ENCODE peak calls at places on chromosomes 1 and 21, in eight cellular contexts. W is stomach, X is esophagus muscularis mucosa, K is ovary, N is tibial nerve, Y is sigmoid colon, S is K562, P is HepG2. B is an unnamed sample.

GRCh38 chr1:229879746-229880145 is 187.3 kb upstream of the GALNT2 start:
- DNase-seq in W (no peak), X (peak; percentile 70), K (no peak), N (no peak), Y (no peak), S (no peak), P (no peak), B (no peak)

GRCh38 chr1:1337793-1338147 is 6.7 kb downstream of the TAS1R3 start:
- DNase-seq in W (peak; percentile 72), X (no peak), K (no peak), N (no peak), Y (no peak), S (peak; percentile 56), P (no peak), B (peak; percentile 71)

GRCh38 chr1:171220551-171221175 is 27.6 kb upstream of the FMO1 start:
- DNase-seq in W (no peak), X (no peak), K (peak; percentile 21), N (no peak), Y (no peak), S (no peak), P (no peak), B (no peak)

GRCh38 chr1:88133991-88134390 is 550.1 kb upstream of the PKN2 start:
- DNase-seq in W (no peak), X (no peak), K (no peak), N (no peak), Y (no peak), S (no peak), P (no peak), B (no peak)

GRCh38 chr1:245858683-245859509 is 648.2 kb downstream of the SMYD3 start:
- DNase-seq in W (no peak), X (no peak), K (no peak), N (no peak), Y (no peak), S (no peak), P (no peak), B (no peak)

GRCh38 chr1:203899869-203900714 is 38.7 kb downstream of the SNRPE start:
- DNase-seq in W (no peak), X (no peak), K (no peak), N (no peak), Y (no peak), S (no peak), P (no peak), B (no peak)

GRCh38 chr1:38444770-38445442 is 398.3 kb upstream of the POU3F1 start:
- DNase-seq in W (no peak), X (peak; percentile 89), K (no peak), N (no peak), Y (no peak), S (no peak), P (no peak), B (no peak)

GRCh38 chr1:209993061-209993830 is 55.2 kb downstream of the SYT14 start:
- DNase-seq in W (no peak), X (no peak), K (no peak), N (no peak), Y (no peak), S (no peak), P (no peak), B (no peak)

GRCh38 chr1:160779662-160780397 is 16.1 kb upstream of the LY9 start:
- DNase-seq in W (no peak), X (no peak), K (no peak), N (no peak), Y (no peak), S (peak; percentile 74), P (peak; percentile 58), B (peak; percentile 38)

GRCh38 chr1:14435368-14436023 is 163.0 kb upstream of the KAZN start:
- DNase-seq in W (no peak), X (no peak), K (no peak), N (no peak), Y (no peak), S (peak; percentile 90), P (no peak), B (no peak)

GRCh38 chr1:156492591-156493080 is 7.9 kb downstream of the MEF2D start:
- DNase-seq in W (no peak), X (no peak), K (peak; percentile 40), N (no peak), Y (no peak), S (peak; percentile 64), P (no peak), B (peak; percentile 73)

GRCh38 chr1:53134961-53135734 is 7.3 kb downstream of the SLC1A7 start:
- DNase-seq in W (peak; percentile 64), X (no peak), K (peak; percentile 18), N (no peak), Y (peak; percentile 85), S (peak; percentile 65), P (no peak), B (peak; percentile 49)

GRCh38 chr1:29639741-29640427 is 403.6 kb downstream of the PTPRU start:
- DNase-seq in W (no peak), X (peak; percentile 80), K (no peak), N (no peak), Y (no peak), S (no peak), P (no peak), B (no peak)

GRCh38 chr1:10824821-10825540 is 28.5 kb upstream of the CASZ1 start:
- DNase-seq in W (peak; percentile 58), X (no peak), K (peak; percentile 25), N (no peak), Y (no peak), S (no peak), P (no peak), B (no peak)

GRCh38 chr21:34180406-34180805 is 107.0 kb downstream of the MRPS6 start:
- DNase-seq in W (no peak), X (no peak), K (no peak), N (no peak), Y (no peak), S (no peak), P (no peak), B (no peak)

DNA sequence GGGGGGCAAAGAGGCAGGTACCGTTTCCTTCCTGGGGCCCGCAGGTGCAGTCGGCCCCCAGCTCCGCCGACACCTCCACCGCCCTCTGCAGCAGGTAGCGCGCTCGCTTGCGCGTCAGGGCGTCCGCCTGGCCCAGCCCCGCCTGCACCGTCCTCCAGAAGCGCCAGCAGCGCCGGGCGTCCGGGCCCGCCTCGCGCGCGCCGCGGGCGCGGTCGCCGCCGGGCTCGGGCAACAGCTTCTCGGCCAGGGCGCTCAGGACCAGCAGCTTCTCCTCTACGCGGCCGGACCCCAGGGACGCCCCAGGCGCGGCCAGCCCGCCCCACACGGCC is 863 bp downstream of the TARBP1 start:
- DNase-seq in W (peak; percentile 78), X (no peak), K (no peak), N (no peak), Y (no peak), S (peak; percentile 79), P (peak; percentile 33), B (peak; percentile 81)
- TF ChIP-seq POLR2A in W (no peak), X (no peak), K (no peak), N (no peak), Y (no peak), S (no peak), P (peak; percentile 36), B (peak; percentile 40)

DNA sequence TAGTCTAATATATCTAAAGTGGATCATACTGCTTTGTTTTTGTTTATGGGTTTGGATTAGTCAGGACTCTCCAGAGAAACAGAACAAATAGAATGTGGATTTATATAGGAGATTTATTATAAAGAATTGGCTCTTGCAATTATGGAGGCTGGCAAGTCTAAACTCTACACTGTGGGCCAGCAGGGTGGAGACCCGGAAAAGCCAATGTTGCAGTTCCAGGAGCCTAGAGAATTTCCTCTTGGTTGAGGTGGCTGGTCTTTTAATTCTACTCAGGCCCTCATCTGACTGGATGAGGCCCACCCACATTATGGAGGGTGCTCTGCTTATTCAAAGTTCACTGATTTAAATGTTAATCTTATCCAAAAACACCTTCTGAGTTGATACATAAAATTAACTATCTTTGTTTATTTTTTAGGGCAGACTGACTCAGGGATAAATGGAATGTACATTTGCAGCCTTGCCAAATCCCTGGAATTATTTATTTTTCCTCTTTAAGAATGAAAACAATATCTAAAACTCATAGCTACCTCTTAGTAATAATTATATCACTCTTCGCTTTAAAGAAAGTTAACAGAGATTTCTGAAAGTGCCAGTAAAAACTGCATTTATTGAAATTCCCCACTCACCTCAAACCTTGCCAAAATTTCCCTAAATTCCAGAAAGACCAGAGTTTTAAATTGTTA is 36.5 kb upstream of the SSX2IP start:
- DNase-seq in W (no peak), X (no peak), K (no peak), N (no peak), Y (no peak), S (no peak), P (no peak), B (no peak)
- TF ChIP-seq EP300 in W (no peak), X (no peak), K (no peak), N (no peak), Y (no peak), S (no peak), P (no peak), B (no peak)

DNA sequence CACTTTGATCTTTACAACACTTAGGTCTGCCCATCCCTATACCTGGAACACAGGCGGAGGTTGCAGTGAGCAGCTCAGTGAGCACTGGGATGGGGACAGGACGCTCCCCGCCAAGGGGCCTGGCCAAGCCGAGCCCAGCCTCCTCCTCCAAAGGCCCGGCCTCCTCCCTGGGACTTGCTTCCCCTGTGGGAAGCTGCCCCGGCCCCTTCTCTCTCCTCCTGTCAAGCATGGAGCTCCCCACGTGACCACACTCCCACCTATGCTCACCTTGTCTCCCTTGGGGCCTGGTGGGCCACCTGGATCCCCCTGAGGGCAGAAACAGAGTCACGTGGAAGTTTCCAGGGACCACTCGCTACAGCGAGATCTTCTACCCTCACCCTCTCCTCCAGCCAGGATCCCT is 12.9 kb downstream of the COL16A1 start:
- DNase-seq in W (no peak), X (no peak), K (no peak), N (no peak), Y (no peak), S (no peak), P (no peak), B (no peak)
- H3K27me3 ChIP-seq in W (no peaks in the 10 kb centered on the region), X (no peaks in the 10 kb centered on the region), K (no peaks in the 10 kb centered on the region), N (no peaks in the 10 kb centered on the region), Y (no peaks in the 10 kb centered on the region), S (peaks cover 53% of the 10 kb centered on the region), P (no peaks in the 10 kb centered on the region), B (no peaks in the 10 kb centered on the region)

GRCh38 chr21:37593015-37593414 is 226.4 kb downstream of the DYRK1A start:
- DNase-seq in W (no peak), X (peak; percentile 86), K (no peak), N (no peak), Y (no peak), S (no peak), P (no peak), B (no peak)

GRCh38 chr21:37582613-37583012 is 216.0 kb downstream of the DYRK1A start:
- DNase-seq in W (no peak), X (no peak), K (peak; percentile 36), N (peak; percentile 12), Y (no peak), S (peak; percentile 78), P (peak; percentile 57), B (no peak)

GRCh38 chr21:37587635-37588177 is 221.1 kb downstream of the DYRK1A start:
- DNase-seq in W (no peak), X (no peak), K (no peak), N (no peak), Y (no peak), S (no peak), P (no peak), B (no peak)

GRCh38 chr21:37592496-37592895 is 225.9 kb downstream of the DYRK1A start:
- DNase-seq in W (no peak), X (peak; percentile 55), K (no peak), N (no peak), Y (no peak), S (no peak), P (no peak), B (no peak)

GRCh38 chr21:37587203-37587602 is 220.6 kb downstream of the DYRK1A start:
- DNase-seq in W (no peak), X (no peak), K (no peak), N (no peak), Y (no peak), S (no peak), P (no peak), B (no peak)
- TF ChIP-seq POLR2A in W (no peak), X (no peak), K (no peak), N (no peak), Y (no peak), S (no peak), P (no peak), B (no peak)

B was measured in transverse colon.